ENCODE peak calls at places on chromosomes 2 and 18, in seven cellular contexts. P, F, Y, H, X, W and Z are unnamed samples.
A peak's percentile ranks its signal among the peaks of the same experiment; 100 is the strongest.

GRCh38 chr2:11477994-11478393 is 12.0 kb upstream of the E2F6 start:
- DNase-seq in Y (peak; percentile 36), P (peak; percentile 58), H (peak; percentile 77), W (peak; percentile 80), F (peak; percentile 89), X (peak; percentile 81), Z (peak; percentile 33)

GRCh38 chr2:238636269-238637073 is 209.7 kb downstream of the ASB1 start:
- DNase-seq in P (no peak), X (peak; percentile 15), F (no peak), Y (no peak), H (no peak), W (no peak), Z (no peak)

GRCh38 chr18:23662309-23663263 is at the start of gene ANKRD29:
- DNase-seq in H (peak; percentile 13), Y (no peak), X (peak; percentile 4), P (peak; percentile 65), F (no peak), W (peak; percentile 36), Z (no peak)

GRCh38 chr2:236164201-236164982 is 3.8 kb downstream of the GBX2 start:
- DNase-seq in Y (no peak), W (no peak), H (no peak), P (no peak), F (no peak), X (no peak), Z (no peak)

GRCh38 chr2:146916914-146917313 is 927.9 kb upstream of the ACVR2A start:
- DNase-seq in Y (no peak), X (no peak), P (no peak), W (no peak), F (no peak), H (no peak), Z (no peak)

GRCh38 chr2:137912358-137912757 is 51.9 kb upstream of the HNMT start:
- DNase-seq in W (no peak), Y (no peak), P (no peak), X (no peak), F (no peak), H (no peak), Z (no peak)

GRCh38 chr18:78980279-78980771 is 707 bp downstream of the SALL3 start:
- DNase-seq in Y (no peak), H (no peak), P (no peak), W (no peak), X (no peak), F (no peak), Z (no peak)

GRCh38 chr18:48819276-48819675 is 131.5 kb downstream of the SMAD7 start:
- DNase-seq in X (no peak), F (peak; percentile 57), P (no peak), Y (no peak), W (no peak), H (no peak), Z (peak; percentile 62)

GRCh38 chr18:76823574-76823973 is 1.2 kb downstream of the ZNF236 start:
- DNase-seq in F (no peak), H (no peak), X (peak; percentile 23), W (no peak), Y (peak; percentile 20), P (no peak), Z (no peak)

GRCh38 chr18:12377556-12378553 is 828 bp upstream of the AFG3L2 start:
- DNase-seq in H (no peak), Y (no peak), F (no peak), X (no peak), W (no peak), P (no peak), Z (no peak)

GRCh38 chr2:47088371-47089082 is 66.6 kb downstream of the STPG4 start:
- DNase-seq in P (no peak), Y (no peak), W (peak; percentile 67), X (peak; percentile 47), F (no peak), H (no peak), Z (no peak)

GRCh38 chr2:72012886-72013574 is 134.6 kb downstream of the CYP26B1 start:
- DNase-seq in Y (no peak), P (no peak), X (no peak), F (peak; percentile 70), W (no peak), H (no peak), Z (no peak)

GRCh38 chr2:153004627-153005026 is 286.2 kb downstream of the ARL6IP6 start:
- DNase-seq in W (no peak), F (no peak), X (no peak), Y (no peak), H (no peak), P (no peak), Z (no peak)

GRCh38 chr2:107325983-107326786 is 440.2 kb upstream of the ST6GAL2 start:
- DNase-seq in P (no peak), F (no peak), Y (no peak), W (peak; percentile 40), X (peak; percentile 73), H (no peak), Z (peak; percentile 68)